ENCODE peak calls at places on chromosomes 12 and 14, in four cellular contexts. G is HCT116, Y is A549, L is HepG2. I is an unnamed sample.

GRCh38 chr12:74903522-74903921 is 306.1 kb downstream of the KCNC2 start:
- DNase-seq in G (peak), Y (no peak), L (peak), I (no peak)

GRCh38 chr14:82642425-82642824 is 1108.8 kb upstream of the SEL1L start:
- DNase-seq in G (no peak), Y (peak), L (no peak), I (no peak)

GRCh38 chr14:76810953-76811400 is 1.7 kb downstream of the ANGEL1 start:
- DNase-seq in G (peak), Y (peak), L (peak), I (peak)

GRCh38 chr12:118034429-118035193 is 18.1 kb downstream of the RFC5 start:
- DNase-seq in G (no peak), Y (no peak), L (peak), I (no peak)

GRCh38 chr12:1593232-1594044 is 943 bp downstream of the FBXL14 start:
- DNase-seq in G (no peak), Y (no peak), L (no peak), I (peak)

GRCh38 chr14:83958359-83958758 is 1571.6 kb upstream of the FLRT2 start:
- DNase-seq in G (no peak), Y (no peak), L (no peak), I (no peak)

GRCh38 chr14:67623114-67623513 is 3.4 kb downstream of the ARG2 start:
- DNase-seq in G (no peak), Y (no peak), L (peak), I (no peak)

GRCh38 chr12:107244584-107244983 is 151.2 kb upstream of the CRY1 start:
- DNase-seq in G (no peak), Y (no peak), L (no peak), I (no peak)

GRCh38 chr14:105475269-105475915 is 771 bp downstream of the CRIP2 start:
- DNase-seq in G (no peak), Y (no peak), L (no peak), I (no peak)

GRCh38 chr14:106530423-106531107 is 1004.2 kb downstream of the TMEM121 start:
- DNase-seq in G (no peak), Y (no peak), L (peak), I (no peak)

GRCh38 chr14:63174760-63175191 is 29.5 kb upstream of the RHOJ start:
- DNase-seq in G (peak), Y (peak), L (peak), I (no peak)

GRCh38 chr12:91074851-91075250 is 17.0 kb upstream of the KERA start:
- DNase-seq in G (no peak), Y (no peak), L (no peak), I (no peak)

GRCh38 chr12:114320910-114321309 is 85.0 kb downstream of the TBX5 start:
- DNase-seq in G (no peak), Y (no peak), L (no peak), I (no peak)

GRCh38 chr12:50572760-50573159 is 68.0 kb downstream of the DIP2B start:
- DNase-seq in G (no peak), Y (no peak), L (no peak), I (no peak)

GRCh38 chr12:96172981-96173380 is 21.2 kb upstream of the ELK3 start:
- DNase-seq in G (no peak), Y (no peak), L (no peak), I (no peak)

GRCh38 chr12:54126696-54127537 is 61.9 kb downstream of the SMUG1 start:
- DNase-seq in G (no peak), Y (peak), L (no peak), I (peak)

GRCh38 chr12:12180575-12180974 is 86.3 kb downstream of the LRP6 start:
- DNase-seq in G (no peak), Y (no peak), L (no peak), I (no peak)

GRCh38 chr14:100440758-100441203 is 117.6 kb downstream of the SLC25A47 start:
- DNase-seq in G (no peak), Y (no peak), L (no peak), I (no peak)

GRCh38 chr14:66288511-66288910 is 197.7 kb upstream of the CCDC196 start:
- DNase-seq in G (no peak), Y (no peak), L (no peak), I (no peak)

GRCh38 chr12:82203076-82203475 is 155.1 kb downstream of the CCDC59 start:
- DNase-seq in G (no peak), Y (no peak), L (no peak), I (no peak)

GRCh38 chr14:105591052-105591451 is 64.7 kb downstream of the TMEM121 start:
- DNase-seq in G (no peak), Y (no peak), L (no peak), I (no peak)

GRCh38 chr14:66395300-66395699 is 90.9 kb upstream of the CCDC196 start:
- DNase-seq in G (no peak), Y (no peak), L (no peak), I (peak)

GRCh38 chr12:19750116-19750644 is 310.9 kb downstream of the AEBP2 start:
- DNase-seq in G (no peak), Y (no peak), L (no peak), I (no peak)

GRCh38 chr14:56580317-56580711 is 716 bp downstream of the TMEM260 start:
- DNase-seq in G (no peak), Y (no peak), L (no peak), I (no peak)

GRCh38 chr14:79044894-79045624 is 874.9 kb downstream of the NRXN3 start:
- DNase-seq in G (no peak), Y (peak), L (no peak), I (no peak)

GRCh38 chr14:24416254-24416931 is 13.1 kb downstream of the CBLN3 start:
- DNase-seq in G (no peak), Y (no peak), L (no peak), I (no peak)

GRCh38 chr14:24414077-24414476 is 15.3 kb downstream of the NYNRIN start:
- DNase-seq in G (no peak), Y (no peak), L (no peak), I (no peak)

GRCh38 chr14:24414732-24415420 is 14.6 kb downstream of the CBLN3 start:
- DNase-seq in G (no peak), Y (no peak), L (no peak), I (no peak)

GRCh38 chr14:24416932-24417619 is 12.4 kb downstream of the CBLN3 start:
- DNase-seq in G (no peak), Y (no peak), L (no peak), I (no peak)

GRCh38 chr14:24415421-24416253 is 13.8 kb downstream of the CBLN3 start:
- DNase-seq in G (no peak), Y (no peak), L (no peak), I (no peak)
- TF ChIP-seq REST in G (no peak), Y (no peak), L (no peak), I (no peak)

GRCh38 chr14:51807355-51807754 is 53.1 kb upstream of the GNG2 start:
- DNase-seq in G (no peak), Y (no peak), L (no peak), I (no peak)
- H3K27ac ChIP-seq in G (no peak), Y (no peak), L (no peak), I (no peak)

DNA sequence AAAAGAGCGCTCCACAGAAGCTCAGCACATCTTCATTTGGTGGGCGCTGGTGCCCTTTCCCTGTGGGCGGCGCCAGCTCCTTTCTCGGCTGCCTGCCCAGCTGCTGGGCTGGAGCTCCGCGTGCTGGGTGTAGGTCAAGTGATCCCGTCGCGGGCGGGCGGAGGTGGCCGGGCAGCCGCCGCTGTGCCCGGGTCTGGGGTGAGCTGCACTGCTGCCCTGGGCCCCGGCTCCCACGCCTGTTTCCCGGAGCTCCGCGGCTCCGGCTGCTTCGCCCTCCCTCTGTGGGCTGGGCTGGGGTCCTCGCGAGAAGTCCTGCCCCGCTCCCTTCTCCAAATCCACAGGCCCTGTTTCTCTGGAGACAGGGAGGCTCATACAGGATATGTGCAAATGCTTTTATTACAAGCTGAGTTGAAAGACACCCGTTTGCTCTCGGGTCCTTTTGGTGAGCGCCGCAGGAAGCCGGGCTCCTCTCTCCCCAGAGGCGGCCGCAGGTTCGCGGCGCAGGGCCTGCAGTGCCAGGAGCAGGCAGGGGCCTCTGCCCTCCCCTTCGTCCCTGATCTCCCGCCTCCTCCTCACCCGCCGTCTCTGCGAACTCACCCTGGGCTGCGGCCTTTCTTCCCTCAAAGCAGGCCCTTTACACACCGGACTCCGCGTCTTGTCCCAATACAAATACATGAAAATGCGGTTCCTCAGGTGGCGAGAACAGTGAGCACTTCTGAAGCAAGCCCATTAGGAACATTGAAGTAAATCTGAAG is 67.8 kb upstream of the CAPRIN2 start:
- DNase-seq in G (no peak), Y (peak), L (no peak), I (peak)
- H3K4me3 ChIP-seq in G (no peak), Y (peak), L (no peak), I (peak)

GRCh38 chr12:110798461-110798860 is 48.3 kb upstream of the CCDC63 start:
- DNase-seq in G (no peak), Y (no peak), L (no peak), I (no peak)
- TF ChIP-seq REST in G (no peak), Y (no peak), L (no peak), I (no peak)

I was measured in HL-60.